ENCODE peak calls at places on chromosomes 4 and X, in five cellular contexts. P is K562, I is HepG2, W is IMR-90, Q is H1. D is an unnamed sample.
A peak's percentile ranks its signal among the peaks of the same experiment; 100 is the strongest.

GRCh38 chrX:111868726-111869638 is 7.0 kb upstream of the TRPC5OS start:
- DNase-seq in P (no peak), I (no peak), W (peak; percentile 13), Q (no peak), D (no peak)

GRCh38 chrX:42754582-42754981 is 23.4 kb downstream of the PPP1R2C start:
- DNase-seq in P (no peak), I (no peak), W (no peak), Q (no peak), D (no peak)

GRCh38 chr4:137955615-137956014 is 286.5 kb downstream of the SLC7A11 start:
- DNase-seq in P (no peak), I (no peak), W (no peak), Q (no peak), D (no peak)

GRCh38 chr4:52096048-52096447 is 44.9 kb downstream of the SPATA18 start:
- DNase-seq in P (no peak), I (no peak), W (peak; percentile 37), Q (no peak), D (no peak)

GRCh38 chr4:41814565-41814964 is 66.0 kb upstream of the PHOX2B start:
- DNase-seq in P (no peak), I (no peak), W (peak; percentile 21), Q (no peak), D (peak; percentile 31)

GRCh38 chrX:6729581-6729980 is 194.7 kb upstream of the VCX3A start:
- DNase-seq in P (no peak), I (no peak), W (no peak), Q (no peak), D (no peak)

GRCh38 chr4:3465698-3466671 is 2.9 kb downstream of the DOK7 start:
- DNase-seq in P (peak; percentile 50), I (peak; percentile 31), W (no peak), Q (no peak), D (no peak)

GRCh38 chr4:15653864-15654391 is 1.2 kb downstream of the FBXL5 start:
- DNase-seq in P (peak; percentile 22), I (peak; percentile 31), W (peak; percentile 65), Q (no peak), D (no peak)

GRCh38 chr4:1170156-1170804 is 2.1 kb downstream of the SPON2 start:
- DNase-seq in P (no peak), I (no peak), W (no peak), Q (no peak), D (no peak)

GRCh38 chr4:56164921-56165320 is 216.2 kb downstream of the CEP135 start:
- DNase-seq in P (no peak), I (no peak), W (no peak), Q (no peak), D (no peak)

GRCh38 chr4:37682701-37683401 is 3.3 kb downstream of the RELL1 start:
- DNase-seq in P (no peak), I (peak; percentile 85), W (no peak), Q (no peak), D (peak; percentile 48)

GRCh38 chr4:8409271-8410065 is 31.1 kb downstream of the ACOX3 start:
- DNase-seq in P (peak; percentile 77), I (no peak), W (no peak), Q (no peak), D (peak; percentile 42)

GRCh38 chr4:94274912-94275311 is 67.2 kb downstream of the SMARCAD1 start:
- DNase-seq in P (no peak), I (no peak), W (peak; percentile 71), Q (no peak), D (no peak)

GRCh38 chr4:61507091-61507490 is 307.0 kb downstream of the ADGRL3 start:
- DNase-seq in P (no peak), I (no peak), W (no peak), Q (no peak), D (no peak)

GRCh38 chrX:55715847-55716246 is 1.7 kb upstream of the RRAGB start:
- DNase-seq in P (peak; percentile 10), I (peak; percentile 10), W (no peak), Q (no peak), D (no peak)

GRCh38 chrX:16458208-16458607 is 191.8 kb upstream of the S100G start:
- DNase-seq in P (no peak), I (no peak), W (no peak), Q (no peak), D (no peak)

GRCh38 chr4:16322183-16322582 is 95.9 kb upstream of the TAPT1 start:
- DNase-seq in P (no peak), I (no peak), W (no peak), Q (no peak), D (no peak)

GRCh38 chrX:103754401-103754800 is 22.2 kb upstream of the PLP1 start:
- DNase-seq in P (no peak), I (no peak), W (no peak), Q (no peak), D (no peak)

GRCh38 chr4:87524456-87524855 is 4.7 kb downstream of the SPARCL1 start:
- DNase-seq in P (no peak), I (no peak), W (peak; percentile 24), Q (no peak), D (no peak)

GRCh38 chr4:7159923-7160322 is 32.4 kb upstream of the SORCS2 start:
- DNase-seq in P (no peak), I (peak; percentile 69), W (no peak), Q (no peak), D (no peak)

GRCh38 chr4:7157666-7158065 is 34.7 kb upstream of the SORCS2 start:
- DNase-seq in P (no peak), I (no peak), W (no peak), Q (no peak), D (no peak)

GRCh38 chr4:7160439-7160838 is 31.9 kb upstream of the SORCS2 start:
- DNase-seq in P (no peak), I (no peak), W (no peak), Q (no peak), D (no peak)

GRCh38 chr4:7158081-7158750 is 34.1 kb upstream of the SORCS2 start:
- DNase-seq in P (no peak), I (no peak), W (no peak), Q (no peak), D (no peak)

DNA sequence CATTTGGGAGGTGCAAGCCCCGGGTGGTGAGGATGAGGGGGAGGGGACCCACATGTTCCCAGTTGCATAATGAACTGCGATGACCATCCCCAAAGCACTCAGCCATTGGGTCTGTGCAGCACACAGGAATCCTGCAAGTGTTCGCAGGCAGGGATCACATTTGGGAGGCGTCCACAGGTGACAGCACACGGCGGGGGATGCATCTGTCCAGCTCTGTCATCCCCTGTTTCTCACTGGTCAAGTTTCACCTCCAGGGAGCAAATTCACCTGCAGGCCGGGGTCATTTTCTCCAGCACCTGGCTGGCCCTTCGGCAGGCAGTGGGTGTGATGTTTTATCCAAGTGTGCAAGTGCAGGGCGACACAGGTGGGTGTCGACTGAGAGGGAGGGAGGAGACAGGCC is 33.3 kb upstream of the SORCS2 start:
- DNase-seq in P (no peak), I (no peak), W (no peak), Q (no peak), D (no peak)
- TF ChIP-seq MAFK in P (no peak), I (no peak), W (no peak), Q (no peak), D (no peak)

GRCh38 chr4:102139132-102139573 is 206.1 kb downstream of the SLC39A8 start:
- DNase-seq in P (no peak), I (no peak), W (no peak), Q (no peak), D (peak; percentile 1)

GRCh38 chr4:102137217-102137616 is 208.1 kb downstream of the SLC39A8 start:
- DNase-seq in P (no peak), I (no peak), W (no peak), Q (no peak), D (no peak)

GRCh38 chr4:102139932-102140331 is 205.3 kb downstream of the SLC39A8 start:
- DNase-seq in P (no peak), I (no peak), W (no peak), Q (no peak), D (peak; percentile 1)

GRCh38 chr4:102143433-102143832 is 201.8 kb downstream of the SLC39A8 start:
- DNase-seq in P (no peak), I (no peak), W (no peak), Q (no peak), D (no peak)

DNA sequence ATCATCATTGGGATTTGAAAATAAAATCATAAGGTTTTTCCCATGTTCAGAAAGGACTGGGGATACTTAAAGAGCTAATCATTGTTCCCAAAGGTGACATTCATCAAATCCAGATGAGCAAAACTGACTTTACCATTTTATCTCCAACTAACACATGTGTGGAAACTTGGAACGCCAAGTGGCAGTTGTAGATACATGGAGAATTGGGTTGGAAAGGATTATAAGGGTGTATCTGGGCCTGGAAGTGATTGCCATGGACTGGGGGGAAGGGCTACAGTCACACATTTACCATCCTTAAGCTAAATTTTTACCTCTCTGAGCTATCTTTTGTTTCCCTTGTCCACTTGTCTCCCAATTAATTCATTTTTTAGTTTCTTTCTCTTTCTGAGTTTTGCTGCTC is 203.4 kb downstream of the SLC39A8 start:
- DNase-seq in P (no peak), I (no peak), W (no peak), Q (no peak), D (no peak)
- TF ChIP-seq MAFK in P (no peak), I (no peak), W (no peak), Q (no peak), D (no peak)

DNA sequence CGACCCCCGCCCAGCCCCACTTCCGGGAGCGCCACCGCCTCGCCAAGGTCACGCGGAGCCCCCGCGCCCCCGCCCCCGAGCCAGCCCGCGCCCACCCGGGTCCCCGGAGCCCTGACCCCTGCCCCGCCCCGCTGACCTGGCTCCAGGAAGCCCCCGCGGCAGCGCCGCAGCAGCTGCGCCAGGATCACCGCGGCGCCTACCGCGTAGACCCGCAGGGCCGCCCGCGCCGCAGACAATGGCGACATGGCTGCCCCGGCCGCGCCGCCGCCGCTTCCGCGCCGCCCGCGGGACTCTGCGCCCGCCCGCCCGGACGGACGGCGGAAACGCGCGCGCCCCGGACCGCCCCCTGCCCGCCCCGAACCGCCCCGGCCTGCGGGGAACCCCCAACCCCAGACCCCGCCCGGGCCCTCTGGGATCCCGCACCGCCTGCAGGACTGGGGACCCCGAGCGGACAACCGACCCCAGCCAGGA is at the start of the genes DHRSX and ZBED1:
- DNase-seq in P (peak; percentile 84), I (no peak), W (no peak), Q (no peak), D (peak; percentile 37)
- TF ChIP-seq MAFK in P (no peak), I (no peak), W (no peak), Q (no peak), D (no peak)

DNA sequence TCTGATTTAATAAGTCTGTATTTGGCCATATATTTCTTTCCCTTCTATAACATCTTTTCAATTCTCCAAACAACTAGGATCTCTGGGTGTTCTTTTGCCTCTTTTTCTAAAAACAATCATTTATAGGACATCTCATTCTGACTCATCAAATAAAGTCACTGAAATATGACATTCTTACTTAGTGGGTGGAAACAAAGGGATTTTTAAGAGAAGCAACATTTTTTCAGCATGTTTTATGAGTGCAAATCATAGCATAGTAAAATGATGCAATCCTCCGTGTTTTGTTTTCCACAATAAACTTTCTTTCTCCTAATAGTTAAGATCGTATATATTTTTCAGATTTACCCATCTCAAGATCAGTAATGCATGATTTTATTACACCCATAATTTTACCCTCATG is 179.8 kb downstream of the SPCS3 start:
- DNase-seq in P (no peak), I (no peak), W (peak; percentile 77), Q (no peak), D (peak; percentile 33)
- TF ChIP-seq MAFK in P (no peak), I (no peak), W (peak; percentile 17), Q (no peak), D (peak; percentile 44)